ENCODE peak calls at places on chromosomes 16 and 17, in six cellular contexts. I, Z, M, D, S and A are unnamed samples.

GRCh38 chr17:82767041-82767754 is 15.3 kb downstream of the TBCD start:
- DNase-seq in Z (peak), I (peak), M (peak), S (no peak), D (peak), A (peak)

GRCh38 chr16:874366-875181 is 74.0 kb upstream of the GNG13 start:
- DNase-seq in I (no peak), M (no peak), D (no peak), Z (no peak), S (no peak), A (no peak)

GRCh38 chr17:60615840-60616239 is 15.8 kb downstream of the PPM1D start:
- DNase-seq in I (no peak), Z (no peak), S (no peak), M (no peak), D (no peak), A (no peak)

GRCh38 chr17:1043601-1044251 is 46.8 kb downstream of the TIMM22 start:
- DNase-seq in I (no peak), Z (no peak), S (no peak), D (peak), M (no peak), A (no peak)

GRCh38 chr17:3528604-3529511 is 28.8 kb downstream of the TRPV3 start:
- DNase-seq in S (no peak), D (peak), I (no peak), Z (no peak), M (no peak), A (no peak)

GRCh38 chr16:83785455-83785854 is 22.3 kb upstream of the HSBP1 start:
- DNase-seq in S (no peak), M (no peak), Z (no peak), D (no peak), I (no peak), A (no peak)

GRCh38 chr16:54094641-54095040 is 191.9 kb downstream of the IRX3 start:
- DNase-seq in D (no peak), S (no peak), I (no peak), M (no peak), Z (no peak), A (no peak)

GRCh38 chr17:6303664-6304063 is 131.3 kb downstream of the AIPL1 start:
- DNase-seq in Z (no peak), D (peak), I (peak), M (no peak), S (peak), A (peak)

GRCh38 chr16:12461201-12461600 is 342.5 kb downstream of the CPPED1 start:
- DNase-seq in I (no peak), M (no peak), S (no peak), D (no peak), Z (no peak), A (no peak)

GRCh38 chr17:66985338-66985737 is 20.8 kb downstream of the CACNG4 start:
- DNase-seq in S (no peak), M (no peak), I (peak), D (no peak), Z (no peak), A (peak)

GRCh38 chr17:42183741-42184711 is 1.2 kb downstream of the HCRT start:
- DNase-seq in D (peak), I (peak), S (peak), Z (peak), M (peak), A (peak)

GRCh38 chr16:67528870-67529638 is 425 bp downstream of the RIPOR1 start:
- DNase-seq in S (peak), M (no peak), Z (peak), D (peak), I (peak), A (peak)
- TF ChIP-seq CTCF in S (no peak), M (no peak), Z (no peak), D (no peak), I (no peak), A (no peak)

DNA sequence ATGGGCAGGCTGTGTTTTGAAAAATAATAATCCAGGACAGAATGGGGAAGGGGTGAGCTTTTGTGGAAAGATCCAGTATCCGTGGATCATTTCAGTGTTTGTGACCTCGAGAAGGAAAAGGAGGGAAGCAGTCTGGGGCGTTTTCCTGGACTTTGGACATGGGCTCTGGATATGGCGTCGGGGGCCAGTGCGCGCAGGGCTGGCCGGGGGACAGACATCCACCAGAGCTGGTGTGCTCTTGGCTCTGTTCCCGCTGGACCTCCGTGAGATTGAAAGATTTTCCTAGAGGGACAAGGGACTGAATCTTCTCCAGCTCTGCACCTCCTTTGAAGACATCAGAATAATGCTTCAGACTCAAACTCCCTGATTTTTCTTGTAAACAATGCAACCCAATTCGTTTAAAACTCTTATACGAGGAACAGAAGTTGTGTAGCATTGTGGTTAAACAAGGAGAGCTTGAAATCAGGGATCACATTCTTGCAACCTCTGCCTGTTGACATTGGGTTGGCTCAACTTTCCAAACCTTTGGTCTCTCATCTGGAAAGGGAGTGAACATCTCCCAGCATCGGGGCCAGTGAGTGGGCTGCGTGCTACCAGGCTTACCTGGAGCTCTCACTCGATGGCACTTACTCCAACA is 75.9 kb downstream of the C16orf95 start:
- DNase-seq in D (no peak), M (no peak), I (no peak), S (no peak), Z (no peak), A (no peak)
- TF ChIP-seq CTCF in D (no peak), M (no peak), I (no peak), S (no peak), Z (no peak), A (no peak)

GRCh38 chr16:87554754-87555427 is 47.4 kb upstream of the JPH3 start:
- DNase-seq in D (no peak), Z (peak), M (no peak), I (no peak), S (no peak), A (no peak)
- TF ChIP-seq CTCF in D (no peak), Z (no peak), M (no peak), I (no peak), S (no peak), A (no peak)

GRCh38 chr16:65964752-65965151 is 401.7 kb upstream of the CDH5 start:
- DNase-seq in I (no peak), D (no peak), M (no peak), Z (no peak), S (no peak), A (no peak)
- TF ChIP-seq CTCF in I (no peak), D (no peak), M (no peak), Z (no peak), S (no peak), A (no peak)

GRCh38 chr17:19270347-19270950 is 33.3 kb downstream of the EPN2 start:
- DNase-seq in D (peak), I (no peak), Z (no peak), M (no peak), S (no peak), A (no peak)
- TF ChIP-seq CTCF in D (peak), I (no peak), Z (peak), M (no peak), S (peak), A (no peak)

DNA sequence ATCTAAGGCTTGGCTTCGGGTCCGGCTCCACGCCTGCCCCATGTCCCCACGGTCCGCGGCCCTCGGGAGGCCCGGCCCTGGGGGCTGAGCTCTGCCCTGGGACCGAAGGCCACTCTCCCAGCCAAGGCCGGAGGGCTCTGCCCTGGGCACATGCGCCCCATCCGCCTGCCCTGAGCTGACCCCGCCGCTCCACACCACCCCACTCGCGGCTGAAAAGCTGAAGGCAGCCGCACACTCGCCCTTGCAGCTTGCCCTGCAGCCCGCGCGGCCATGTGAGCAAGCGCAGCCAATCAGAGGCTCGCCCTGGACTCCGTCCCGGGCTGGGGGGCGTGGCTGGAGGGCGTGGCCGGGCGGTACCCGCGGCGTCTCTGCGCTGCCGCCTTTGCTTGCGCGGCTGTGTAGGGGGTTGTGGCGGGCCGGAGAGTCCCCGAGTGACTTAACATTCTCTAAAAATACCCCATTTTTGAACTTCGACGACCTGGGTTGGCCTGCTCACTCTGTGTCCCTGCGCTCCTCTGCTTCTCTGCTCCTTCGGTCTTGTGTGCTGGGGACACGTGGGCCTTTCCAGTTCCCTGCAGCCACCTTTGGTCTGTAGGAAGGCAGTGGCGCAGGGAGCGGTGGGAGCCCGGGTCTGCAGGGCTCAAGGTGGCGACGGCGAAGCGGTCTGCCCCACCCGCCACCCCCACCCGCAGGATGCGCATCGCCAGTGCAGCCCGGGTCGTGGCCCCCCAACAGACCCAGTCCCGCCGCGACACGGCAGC is 8.8 kb upstream of the MAP2K3 start:
- DNase-seq in Z (peak), M (peak), I (peak), D (peak), S (peak), A (peak)
- TF ChIP-seq CTCF in Z (no peak), M (no peak), I (peak), D (no peak), S (peak), A (no peak)

DNA sequence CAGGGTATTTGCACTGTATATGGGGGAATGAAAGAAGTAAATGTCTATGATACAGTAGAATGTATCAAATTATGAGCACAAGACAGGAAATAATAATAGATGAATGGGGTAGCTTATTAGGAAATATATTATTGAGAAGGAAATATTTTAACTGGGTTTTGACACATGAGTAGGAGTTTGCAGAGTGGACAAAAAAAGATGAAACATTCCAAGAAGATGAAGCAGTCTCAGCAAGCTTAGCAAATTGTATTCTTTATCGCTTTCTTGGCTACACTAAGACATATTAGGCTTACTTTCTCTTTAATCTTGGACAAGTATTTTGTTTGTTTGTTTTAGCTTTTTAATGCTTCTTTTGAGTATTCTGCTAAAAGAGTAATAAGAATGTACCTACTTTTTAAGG is 1.3 kb upstream of the KRTAP4-9 start:
- DNase-seq in M (no peak), Z (no peak), I (no peak), S (no peak), D (no peak), A (no peak)
- TF ChIP-seq CTCF in M (no peak), Z (no peak), I (no peak), S (no peak), D (no peak), A (no peak)

GRCh38 chr17:18241229-18241871 is 15.9 kb downstream of the LLGL1 start:
- DNase-seq in D (no peak), M (no peak), I (no peak), Z (no peak), S (no peak), A (no peak)
- TF ChIP-seq CTCF in D (no peak), M (no peak), I (no peak), Z (no peak), S (no peak), A (no peak)

GRCh38 chr17:4541328-4542002 is 13.7 kb downstream of the MYBBP1A start:
- DNase-seq in S (no peak), Z (no peak), M (no peak), D (no peak), I (no peak), A (no peak)
- TF ChIP-seq CTCF in S (no peak), Z (no peak), M (no peak), D (peak), I (no peak), A (no peak)